ENCODE peak calls at places on chromosomes 4 and X, in six cellular contexts. One of them, this sample, is unnamed.

GRCh38 chrX:39397561-39398200 is 596.4 kb downstream of the MID1IP1 start:
- DNase-seq in HCT116: no peak
- DNase-seq in dorsolateral prefrontal cortex: no peak
- DNase-seq in naive thymus-derived CD4-positive, alpha-beta T cell: no peak
- DNase-seq in thyroid gland: peak
- DNase-seq in hepatocyte: no peak
- DNase-seq in this sample: no peak

GRCh38 chr4:173493041-173493440 is 37.0 kb downstream of the HAND2 start:
- DNase-seq in naive thymus-derived CD4-positive, alpha-beta T cell: no peak
- DNase-seq in hepatocyte: no peak
- DNase-seq in dorsolateral prefrontal cortex: no peak
- DNase-seq in thyroid gland: no peak
- DNase-seq in HCT116: no peak
- DNase-seq in this sample: no peak

GRCh38 chr4:176635372-176636261 is 157.1 kb downstream of the VEGFC start:
- DNase-seq in thyroid gland: no peak
- DNase-seq in naive thymus-derived CD4-positive, alpha-beta T cell: no peak
- DNase-seq in hepatocyte: peak
- DNase-seq in HCT116: no peak
- DNase-seq in dorsolateral prefrontal cortex: no peak
- DNase-seq in this sample: no peak

GRCh38 chr4:42906906-42907774 is 14.6 kb downstream of the GRXCR1 start:
- DNase-seq in dorsolateral prefrontal cortex: no peak
- DNase-seq in naive thymus-derived CD4-positive, alpha-beta T cell: no peak
- DNase-seq in hepatocyte: no peak
- DNase-seq in thyroid gland: peak
- DNase-seq in HCT116: no peak
- DNase-seq in this sample: no peak

GRCh38 chrX:41029332-41029731 is 55.9 kb upstream of the USP9X start:
- DNase-seq in HCT116: no peak
- DNase-seq in naive thymus-derived CD4-positive, alpha-beta T cell: no peak
- DNase-seq in thyroid gland: no peak
- DNase-seq in dorsolateral prefrontal cortex: no peak
- DNase-seq in hepatocyte: no peak
- DNase-seq in this sample: no peak

GRCh38 chr4:135372131-135372530 is 1170.5 kb upstream of the PABPC4L start:
- DNase-seq in naive thymus-derived CD4-positive, alpha-beta T cell: no peak
- DNase-seq in thyroid gland: no peak
- DNase-seq in HCT116: no peak
- DNase-seq in dorsolateral prefrontal cortex: no peak
- DNase-seq in hepatocyte: no peak
- DNase-seq in this sample: no peak

GRCh38 chr4:766152-766515 is 59.8 kb downstream of the CPLX1 start:
- DNase-seq in dorsolateral prefrontal cortex: no peak
- DNase-seq in naive thymus-derived CD4-positive, alpha-beta T cell: no peak
- DNase-seq in thyroid gland: no peak
- DNase-seq in hepatocyte: peak
- DNase-seq in HCT116: no peak
- DNase-seq in this sample: no peak

GRCh38 chrX:154123241-154124219 is 20.5 kb upstream of the OPN1LW start:
- DNase-seq in hepatocyte: peak
- DNase-seq in thyroid gland: no peak
- DNase-seq in naive thymus-derived CD4-positive, alpha-beta T cell: peak
- DNase-seq in HCT116: no peak
- DNase-seq in dorsolateral prefrontal cortex: no peak
- DNase-seq in this sample: no peak

GRCh38 chrX:53695901-53696300 is 9.4 kb upstream of the HUWE1 start:
- DNase-seq in dorsolateral prefrontal cortex: no peak
- DNase-seq in naive thymus-derived CD4-positive, alpha-beta T cell: no peak
- DNase-seq in hepatocyte: no peak
- DNase-seq in HCT116: no peak
- DNase-seq in thyroid gland: no peak
- DNase-seq in this sample: no peak

DNA sequence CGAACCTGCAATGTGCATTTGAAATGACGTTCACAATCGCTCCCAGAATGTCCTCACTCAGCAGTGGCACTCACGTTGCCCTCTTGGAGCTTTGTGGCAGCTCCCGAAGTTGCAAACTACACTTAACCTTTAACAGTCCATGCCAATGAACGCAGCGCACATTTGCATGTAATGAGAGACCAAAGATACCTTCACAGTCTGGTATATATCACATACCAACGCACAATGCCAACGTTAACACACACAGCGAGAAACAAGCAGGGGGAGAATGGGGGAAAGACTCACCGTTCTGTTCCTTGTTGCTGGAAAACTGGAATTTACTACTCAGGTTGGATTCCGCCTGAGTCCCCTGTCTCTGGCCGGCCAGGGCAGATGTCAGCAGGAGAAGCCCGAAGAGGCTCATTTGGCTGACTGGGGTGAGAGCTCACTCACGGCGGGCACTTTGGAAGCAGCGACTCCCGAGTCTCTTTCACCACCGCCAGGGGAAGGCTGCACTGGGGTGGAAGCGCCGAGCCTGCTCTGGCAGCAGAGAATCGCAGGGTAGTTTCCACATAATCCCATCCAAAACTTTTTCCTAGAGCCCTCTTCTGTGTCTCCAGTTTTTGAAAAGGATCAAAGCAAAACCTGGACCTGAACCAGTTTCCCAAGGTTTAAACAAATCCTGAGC is 965 bp downstream of the PDGFC start:
- DNase-seq in hepatocyte: peak
- DNase-seq in naive thymus-derived CD4-positive, alpha-beta T cell: no peak
- DNase-seq in thyroid gland: peak
- DNase-seq in HCT116: no peak
- DNase-seq in dorsolateral prefrontal cortex: peak
- DNase-seq in this sample: no peak
- H3K4me3 ChIP-seq in hepatocyte: peak
- H3K4me3 ChIP-seq in naive thymus-derived CD4-positive, alpha-beta T cell: no peak
- H3K4me3 ChIP-seq in thyroid gland: peak
- H3K4me3 ChIP-seq in HCT116: peak
- H3K4me3 ChIP-seq in dorsolateral prefrontal cortex: peak
- H3K4me3 ChIP-seq in this sample: peak

DNA sequence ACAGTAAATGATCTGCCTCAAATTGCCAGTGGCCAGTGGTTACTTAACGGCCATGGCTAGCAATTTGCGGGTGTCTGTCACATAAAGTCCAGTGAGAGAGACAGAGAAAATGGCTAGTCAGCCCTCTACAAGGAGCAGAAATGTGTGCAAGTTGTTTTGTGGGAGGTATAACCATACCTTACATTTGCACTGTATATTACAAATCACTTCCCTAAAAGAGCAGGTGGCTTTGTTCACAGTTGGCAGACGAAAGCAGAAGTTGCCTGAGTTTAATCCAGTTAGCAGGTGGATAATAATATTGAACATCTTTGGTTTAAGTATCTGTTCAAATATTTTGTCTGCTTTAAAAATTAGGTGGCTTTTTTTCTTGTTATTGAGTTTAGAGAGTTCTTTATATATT is 15.6 kb downstream of the SRPX start:
- DNase-seq in hepatocyte: no peak
- DNase-seq in thyroid gland: no peak
- DNase-seq in naive thymus-derived CD4-positive, alpha-beta T cell: no peak
- DNase-seq in dorsolateral prefrontal cortex: no peak
- DNase-seq in HCT116: no peak
- DNase-seq in this sample: no peak
- H3K27ac ChIP-seq in hepatocyte: no peak
- H3K27ac ChIP-seq in thyroid gland: no peak
- H3K27ac ChIP-seq in naive thymus-derived CD4-positive, alpha-beta T cell: no peak
- H3K27ac ChIP-seq in dorsolateral prefrontal cortex: no peak
- H3K27ac ChIP-seq in HCT116: no peak
- H3K27ac ChIP-seq in this sample: no peak

DNA sequence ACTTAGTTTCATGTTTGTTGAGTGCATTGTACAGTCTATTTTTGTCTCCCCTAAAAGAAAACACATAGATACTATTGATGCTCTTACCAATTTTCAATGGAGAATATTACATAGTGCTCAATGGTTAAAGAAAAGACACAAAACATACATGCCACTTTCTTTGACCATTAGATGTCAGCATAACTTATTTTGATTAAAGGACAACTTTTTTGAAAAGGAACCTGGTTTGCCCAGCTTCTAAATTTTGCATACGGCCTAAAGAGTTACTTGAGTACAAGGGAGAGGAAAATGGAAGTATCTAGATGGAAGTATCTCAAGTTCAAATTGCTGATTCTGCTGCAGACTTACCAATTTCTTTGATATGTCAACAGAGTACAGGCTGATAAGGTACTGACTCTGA is 68.5 kb downstream of the METTL14 start:
- DNase-seq in hepatocyte: no peak
- DNase-seq in HCT116: no peak
- DNase-seq in dorsolateral prefrontal cortex: no peak
- DNase-seq in thyroid gland: no peak
- DNase-seq in naive thymus-derived CD4-positive, alpha-beta T cell: no peak
- DNase-seq in this sample: no peak
- H3K4me3 ChIP-seq in hepatocyte: no peak
- H3K4me3 ChIP-seq in HCT116: no peak
- H3K4me3 ChIP-seq in dorsolateral prefrontal cortex: no peak
- H3K4me3 ChIP-seq in thyroid gland: no peak
- H3K4me3 ChIP-seq in naive thymus-derived CD4-positive, alpha-beta T cell: no peak
- H3K4me3 ChIP-seq in this sample: no peak

DNA sequence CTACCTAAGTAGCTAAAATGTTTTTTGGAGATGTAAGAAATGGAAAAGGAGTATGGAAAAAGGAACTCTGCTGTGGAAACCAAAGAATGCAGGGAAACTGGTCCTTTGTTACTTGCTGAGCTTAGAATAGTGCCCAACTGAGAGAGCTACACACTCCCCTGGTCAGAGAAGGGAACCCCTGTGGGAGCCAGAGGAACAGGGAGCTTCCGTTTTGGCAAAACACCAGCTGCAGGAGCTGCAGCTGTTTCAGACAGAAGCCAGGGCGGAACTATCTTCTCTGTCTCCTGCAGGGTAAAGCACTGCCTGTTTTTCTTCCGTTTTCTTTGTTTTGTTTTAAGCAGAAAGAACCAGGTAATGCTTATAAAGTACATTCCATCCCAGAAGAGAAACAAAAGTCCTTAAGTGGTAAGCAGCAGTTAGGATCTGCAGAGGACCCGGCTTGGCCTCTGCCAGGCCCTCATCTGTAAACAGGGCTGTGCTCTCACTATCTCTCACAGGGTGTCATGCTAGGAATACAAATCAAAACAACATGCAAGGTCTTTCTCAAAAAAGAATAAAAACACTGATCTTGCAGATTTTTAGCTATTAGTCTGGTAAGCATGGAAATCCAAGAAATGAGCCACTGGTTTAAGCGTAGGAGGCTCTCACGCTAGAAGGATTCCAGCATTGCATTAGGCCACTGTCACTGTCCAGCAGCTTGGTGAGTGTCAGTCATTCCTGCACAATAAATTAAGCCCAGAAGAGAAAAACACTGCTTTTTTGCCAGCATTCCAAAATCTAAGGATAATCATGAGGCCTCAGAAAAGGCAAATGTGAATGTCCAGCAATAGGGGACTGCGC is 76.1 kb downstream of the CHST7 start:
- DNase-seq in hepatocyte: peak
- DNase-seq in HCT116: no peak
- DNase-seq in naive thymus-derived CD4-positive, alpha-beta T cell: no peak
- DNase-seq in thyroid gland: peak
- DNase-seq in dorsolateral prefrontal cortex: no peak
- DNase-seq in this sample: no peak
- H3K27ac ChIP-seq in hepatocyte: no peak
- H3K27ac ChIP-seq in HCT116: no peak
- H3K27ac ChIP-seq in naive thymus-derived CD4-positive, alpha-beta T cell: no peak
- H3K27ac ChIP-seq in thyroid gland: peak
- H3K27ac ChIP-seq in dorsolateral prefrontal cortex: peak
- H3K27ac ChIP-seq in this sample: no peak

GRCh38 chr4:74055498-74055897 is 17.0 kb upstream of the CXCL3 start:
- DNase-seq in thyroid gland: no peak
- DNase-seq in naive thymus-derived CD4-positive, alpha-beta T cell: no peak
- DNase-seq in hepatocyte: no peak
- DNase-seq in HCT116: no peak
- DNase-seq in dorsolateral prefrontal cortex: no peak
- DNase-seq in this sample: no peak

GRCh38 chr4:74054483-74055032 is 16.1 kb upstream of the CXCL3 start:
- DNase-seq in naive thymus-derived CD4-positive, alpha-beta T cell: no peak
- DNase-seq in dorsolateral prefrontal cortex: no peak
- DNase-seq in HCT116: no peak
- DNase-seq in thyroid gland: no peak
- DNase-seq in hepatocyte: no peak
- DNase-seq in this sample: no peak

GRCh38 chr4:74056114-74056857 is 17.8 kb upstream of the CXCL3 start:
- DNase-seq in HCT116: peak
- DNase-seq in thyroid gland: no peak
- DNase-seq in hepatocyte: no peak
- DNase-seq in dorsolateral prefrontal cortex: no peak
- DNase-seq in naive thymus-derived CD4-positive, alpha-beta T cell: no peak
- DNase-seq in this sample: no peak

GRCh38 chr4:74056858-74057562 is 18.5 kb upstream of the CXCL3 start:
- DNase-seq in thyroid gland: no peak
- DNase-seq in HCT116: peak
- DNase-seq in naive thymus-derived CD4-positive, alpha-beta T cell: no peak
- DNase-seq in hepatocyte: no peak
- DNase-seq in dorsolateral prefrontal cortex: no peak
- DNase-seq in this sample: peak

DNA sequence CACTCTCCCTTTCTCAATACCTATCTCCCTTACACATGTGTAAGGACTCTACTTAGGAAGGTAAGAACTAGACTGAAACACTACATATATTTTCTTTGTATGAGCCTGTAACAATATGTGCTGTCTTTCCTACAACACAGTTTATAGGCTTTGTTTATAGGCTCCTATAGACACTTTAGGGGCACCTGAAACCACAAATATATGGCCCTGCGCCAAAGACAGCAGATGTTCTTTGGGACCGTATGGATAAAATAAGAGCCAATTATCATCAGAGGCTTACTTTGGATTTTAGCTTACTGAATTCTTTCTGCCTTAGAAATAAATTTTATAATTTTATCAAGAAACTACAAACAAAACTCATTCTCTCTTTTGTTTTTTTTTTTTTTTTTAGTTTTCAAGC is 16.6 kb upstream of the CXCL3 start:
- DNase-seq in dorsolateral prefrontal cortex: no peak
- DNase-seq in hepatocyte: no peak
- DNase-seq in HCT116: no peak
- DNase-seq in naive thymus-derived CD4-positive, alpha-beta T cell: no peak
- DNase-seq in thyroid gland: no peak
- DNase-seq in this sample: no peak
- H3K4me3 ChIP-seq in dorsolateral prefrontal cortex: no peak
- H3K4me3 ChIP-seq in hepatocyte: no peak
- H3K4me3 ChIP-seq in HCT116: no peak
- H3K4me3 ChIP-seq in naive thymus-derived CD4-positive, alpha-beta T cell: no peak
- H3K4me3 ChIP-seq in thyroid gland: no peak
- H3K4me3 ChIP-seq in this sample: no peak

GRCh38 chr4:103996059-103996458 is 276.3 kb upstream of the TACR3 start:
- DNase-seq in dorsolateral prefrontal cortex: no peak
- DNase-seq in HCT116: peak
- DNase-seq in thyroid gland: no peak
- DNase-seq in naive thymus-derived CD4-positive, alpha-beta T cell: no peak
- DNase-seq in hepatocyte: peak
- DNase-seq in this sample: no peak
- H3K27ac ChIP-seq in dorsolateral prefrontal cortex: peak
- H3K27ac ChIP-seq in HCT116: peak
- H3K27ac ChIP-seq in thyroid gland: no peak
- H3K27ac ChIP-seq in naive thymus-derived CD4-positive, alpha-beta T cell: no peak
- H3K27ac ChIP-seq in hepatocyte: peak
- H3K27ac ChIP-seq in this sample: no peak

This sample was measured in AG04450.